ENCODE peak calls at places on chromosomes 13 and 19, in eight cellular contexts. D is dorsolateral prefrontal cortex, K is fibroblast of pulmonary artery, Y is psoas muscle, E is neural crest cell, S is GM13976, L is foreskin keratinocyte, P is fibroblast of the aortic adventitia. G is an unnamed sample.
A peak's percentile ranks its signal among the peaks of the same experiment; 100 is the strongest.

GRCh38 chr13:39866722-39867121 is 211.3 kb downstream of the COG6 start:
- DNase-seq in Y (no peak), D (no peak), E (no peak), S (no peak), P (no peak), L (no peak), K (no peak), G (no peak)

GRCh38 chr19:56538761-56539263 is at the start of gene ZFP28:
- DNase-seq in Y (peak; percentile 90), L (peak; percentile 10), P (no peak), E (peak; percentile 50), S (no peak), K (no peak), D (no peak), G (peak; percentile 1)

GRCh38 chr19:36054733-36055686 is at the start of gene WDR62:
- DNase-seq in D (peak; percentile 95), E (peak; percentile 90), L (no peak), Y (peak; percentile 96), P (no peak), S (peak; percentile 98), K (no peak), G (peak; percentile 86)

GRCh38 chr13:76965759-76966421 is 17.6 kb downstream of the ACOD1 start:
- DNase-seq in K (peak; percentile 84), D (no peak), P (peak; percentile 90), L (no peak), E (no peak), S (no peak), Y (peak; percentile 61), G (peak; percentile 88)

GRCh38 chr13:101085551-101085950 is 330.8 kb downstream of the NALCN start:
- DNase-seq in E (no peak), P (no peak), L (no peak), K (no peak), S (no peak), D (no peak), Y (no peak), G (no peak)

GRCh38 chr13:30671271-30671815 is 53.6 kb downstream of the USPL1 start:
- DNase-seq in K (no peak), P (no peak), E (no peak), Y (no peak), L (no peak), D (no peak), S (no peak), G (no peak)

GRCh38 chr19:8612807-8613171 is 2.3 kb upstream of the ADAMTS10 start:
- DNase-seq in Y (no peak), K (no peak), P (no peak), D (no peak), S (no peak), L (no peak), E (no peak), G (no peak)

GRCh38 chr13:48110930-48111721 is 16.2 kb upstream of the MED4 start:
- DNase-seq in Y (no peak), L (no peak), E (peak; percentile 13), P (peak; percentile 31), K (peak; percentile 65), D (no peak), S (no peak), G (no peak)

GRCh38 chr13:61410669-61411297 is 4.9 kb downstream of the PCDH20 start:
- DNase-seq in S (no peak), L (no peak), D (no peak), K (peak; percentile 36), P (peak; percentile 8), Y (no peak), E (no peak), G (no peak)

GRCh38 chr13:37476874-37477273 is 121.7 kb downstream of the POSTN start:
- DNase-seq in S (no peak), D (no peak), K (peak; percentile 28), Y (no peak), P (peak; percentile 37), E (no peak), L (no peak), G (peak; percentile 61)

GRCh38 chr13:76828316-76828741 is 57.9 kb downstream of the KCTD12 start:
- DNase-seq in Y (no peak), K (no peak), P (no peak), D (no peak), E (no peak), L (peak; percentile 47), S (peak; percentile 25), G (no peak)

GRCh38 chr19:3071764-3072163 is 9.5 kb upstream of the TLE5 start:
- DNase-seq in E (no peak), P (no peak), D (no peak), K (no peak), S (no peak), L (no peak), Y (no peak), G (no peak)

GRCh38 chr13:33033361-33033812 is 17.2 kb downstream of the KL start:
- DNase-seq in K (no peak), L (no peak), D (no peak), Y (no peak), E (no peak), P (no peak), S (peak; percentile 32), G (no peak)

GRCh38 chr19:18895828-18896341 is at the start of gene CERS1:
- DNase-seq in E (peak; percentile 36), Y (no peak), K (no peak), P (no peak), L (no peak), D (no peak), S (no peak), G (no peak)

GRCh38 chr19:18894254-18895037 is 1.5 kb downstream of the CERS1 start:
- DNase-seq in K (peak; percentile 52), L (no peak), Y (no peak), S (no peak), P (peak; percentile 60), D (peak; percentile 96), E (peak; percentile 56), G (peak; percentile 17)

GRCh38 chr19:18893573-18894253 is 2.2 kb downstream of the CERS1 start:
- DNase-seq in E (no peak), L (no peak), K (no peak), D (no peak), S (no peak), Y (no peak), P (no peak), G (no peak)

GRCh38 chr19:18896421-18896841 is 473 bp upstream of the CERS1 start:
- DNase-seq in Y (no peak), P (no peak), E (no peak), K (no peak), S (no peak), D (peak; percentile 67), L (no peak), G (no peak)

DNA sequence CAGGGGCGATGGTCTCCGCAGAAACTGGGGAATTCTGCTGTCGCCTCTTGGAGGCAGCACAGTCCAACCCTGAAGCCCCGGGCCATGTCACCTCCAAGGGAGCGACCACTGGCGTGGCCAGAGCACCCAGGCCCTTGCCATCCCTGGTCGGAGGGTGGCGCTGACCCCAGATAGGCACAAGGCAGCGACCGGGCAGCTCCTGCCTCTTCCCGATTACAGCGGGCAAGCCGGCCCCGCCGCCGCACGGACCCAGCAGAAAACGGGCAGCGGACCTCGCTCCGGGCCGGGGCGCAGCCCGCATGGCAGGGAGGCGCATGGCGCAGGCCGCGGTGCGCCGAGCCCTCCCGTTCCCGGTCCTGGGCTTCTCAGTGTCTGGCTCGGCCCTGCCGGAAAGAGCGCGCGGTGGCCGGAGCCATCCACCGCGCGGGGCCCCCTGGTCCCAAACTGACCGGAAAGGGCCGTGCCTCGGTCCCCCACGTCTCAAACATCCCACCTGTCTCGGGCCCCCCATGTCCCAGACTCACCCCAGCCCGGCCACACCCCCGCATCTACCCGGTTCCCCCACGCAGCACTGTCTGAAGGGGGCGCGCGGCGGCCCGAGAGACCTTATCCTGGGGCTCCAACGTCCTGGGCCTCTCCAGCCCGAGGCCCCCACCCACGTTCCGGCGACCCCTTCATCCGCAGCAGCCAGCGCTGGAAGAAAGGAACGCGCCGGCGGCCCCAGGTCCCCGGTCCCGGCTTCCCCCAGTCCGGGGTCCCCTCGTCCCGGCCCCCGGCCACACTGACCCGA is 725 bp downstream of the CERS1 start:
- DNase-seq in S (peak; percentile 70), Y (peak; percentile 85), L (no peak), K (peak; percentile 34), E (peak; percentile 69), D (peak; percentile 89), P (peak; percentile 24), G (peak; percentile 13)
- TF ChIP-seq CTCF in S (no peak), Y (peak; percentile 52), L (peak; percentile 41), K (peak; percentile 25), E (peak; percentile 54), D (peak; percentile 46), P (peak; percentile 43), G (peak; percentile 70)

GRCh38 chr13:102903659-102904407 is 58.0 kb downstream of the ERCC5 start:
- DNase-seq in D (no peak), P (peak; percentile 26), E (peak; percentile 6), L (no peak), Y (no peak), S (no peak), K (peak; percentile 31), G (no peak)
- TF ChIP-seq CTCF in D (peak; percentile 48), P (peak; percentile 47), E (peak; percentile 72), L (peak; percentile 77), Y (peak; percentile 53), S (peak; percentile 22), K (peak; percentile 44), G (peak; percentile 77)

GRCh38 chr13:26379831-26380230 is 125.9 kb downstream of the CDK8 start:
- DNase-seq in K (no peak), S (no peak), D (no peak), L (no peak), P (no peak), Y (no peak), E (no peak), G (no peak)

GRCh38 chr13:26380930-26381329 is 127.0 kb downstream of the CDK8 start:
- DNase-seq in L (no peak), D (no peak), S (no peak), P (no peak), E (no peak), K (no peak), Y (no peak), G (no peak)

GRCh38 chr13:26376430-26376829 is 122.5 kb downstream of the CDK8 start:
- DNase-seq in K (no peak), D (no peak), P (no peak), E (no peak), Y (no peak), L (no peak), S (no peak), G (no peak)

GRCh38 chr13:26378116-26378515 is 124.2 kb downstream of the CDK8 start:
- DNase-seq in E (no peak), L (no peak), P (peak; percentile 8), K (no peak), Y (no peak), S (no peak), D (no peak), G (no peak)

DNA sequence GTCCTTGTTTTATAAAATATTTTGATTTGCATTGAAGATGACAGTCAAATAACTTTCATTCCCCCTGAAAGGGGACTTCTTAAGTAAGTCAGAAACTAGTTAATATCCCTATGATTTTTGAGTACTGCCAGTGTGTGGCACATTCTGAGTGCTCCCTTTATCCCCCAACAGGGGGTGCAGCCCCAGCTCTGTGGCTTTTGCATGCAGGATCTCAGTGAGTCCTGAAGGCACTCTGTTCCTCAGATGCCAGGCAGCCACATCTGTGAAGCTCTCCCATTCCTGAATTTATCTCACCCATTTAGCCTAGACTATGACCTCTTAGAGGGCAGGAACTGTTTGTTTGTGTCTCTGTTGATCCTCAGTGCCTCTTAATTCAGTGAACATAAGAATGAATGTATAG is 123.1 kb downstream of the CDK8 start:
- DNase-seq in L (no peak), E (peak; percentile 22), D (no peak), K (peak; percentile 20), S (no peak), P (peak; percentile 11), Y (no peak), G (peak; percentile 30)
- TF ChIP-seq CTCF in L (peak; percentile 54), E (peak; percentile 58), D (peak; percentile 18), K (peak; percentile 37), S (peak; percentile 8), P (peak; percentile 46), Y (peak; percentile 32), G (peak; percentile 75)

GRCh38 chr13:69092615-69093322 is 1014.9 kb upstream of the ATXN8OS start:
- DNase-seq in L (no peak), P (no peak), D (no peak), E (no peak), Y (no peak), S (no peak), K (no peak), G (no peak)
- TF ChIP-seq CTCF in L (no peak), P (no peak), D (no peak), E (no peak), Y (no peak), S (no peak), K (no peak), G (no peak)

G was measured in HFFc6.